ENCODE peak calls at places on chromosomes 12 and 14, in five cellular contexts. J is Daoy; T is CD8-positive, alpha-beta T cell; Q is stimulated activated CD4-positive, alpha-beta T cell treated with anti-CD3 and anti-CD28 coated beads, Interleukin-15, amount 100 ng/mL, for 1 hour; E is HuH-7. H is an unnamed sample.

GRCh38 chr12:69712826-69713225 is 13.7 kb upstream of the BEST3 start:
- DNase-seq in E (no peak), Q (no peak), J (no peak), T (no peak), H (no peak)

GRCh38 chr12:57765003-57765697 is 1.7 kb downstream of the CYP27B1 start:
- DNase-seq in E (peak), J (peak), T (no peak), Q (no peak), H (peak)

GRCh38 chr12:71456316-71456715 is 16.7 kb downstream of the LGR5 start:
- DNase-seq in J (no peak), T (no peak), Q (no peak), E (no peak), H (no peak)

GRCh38 chr14:90425480-90425879 is 28.7 kb downstream of the CALM1 start:
- DNase-seq in E (no peak), T (no peak), Q (no peak), J (no peak), H (no peak)

GRCh38 chr12:124715121-124715990 is 147.9 kb upstream of the NCOR2 start:
- DNase-seq in T (no peak), Q (no peak), E (no peak), J (peak), H (peak)

GRCh38 chr12:48442191-48442828 is 30.0 kb upstream of the ANP32D start:
- DNase-seq in T (no peak), Q (no peak), E (peak), J (no peak), H (no peak)

GRCh38 chr14:72451081-72451972 is 442.6 kb downstream of the DPF3 start:
- DNase-seq in J (peak), E (no peak), Q (no peak), T (peak), H (no peak)

GRCh38 chr12:40152783-40153383 is 47.0 kb upstream of the SLC2A13 start:
- DNase-seq in J (peak), Q (peak), T (peak), E (peak), H (peak)

GRCh38 chr12:49534806-49535278 is 4.0 kb upstream of the KCNH3 start:
- DNase-seq in Q (no peak), J (no peak), E (no peak), T (no peak), H (no peak)

GRCh38 chr12:116146386-116146785 is 131.1 kb downstream of the MED13L start:
- DNase-seq in E (no peak), T (no peak), Q (no peak), J (no peak), H (no peak)

GRCh38 chr14:20606902-20607242 is 15.7 kb upstream of the RNASE12 start:
- DNase-seq in J (no peak), E (no peak), T (no peak), Q (no peak), H (no peak)

GRCh38 chr12:117749431-117749830 is 219.4 kb downstream of the KSR2 start:
- DNase-seq in T (no peak), J (no peak), E (no peak), Q (no peak), H (no peak)

GRCh38 chr14:54796961-54797360 is 105.7 kb downstream of the GCH1 start:
- DNase-seq in J (peak), T (no peak), Q (no peak), E (no peak), H (no peak)

GRCh38 chr12:11896530-11896929 is 174.2 kb upstream of the BCL2L14 start:
- DNase-seq in J (no peak), T (no peak), Q (no peak), E (no peak), H (no peak)

GRCh38 chr12:51855586-51856428 is 7.3 kb upstream of the FIGNL2 start:
- DNase-seq in J (peak), E (peak), T (no peak), Q (no peak), H (no peak)

GRCh38 chr14:49405291-49405690 is 180.9 kb downstream of the RPS29 start:
- DNase-seq in E (no peak), J (no peak), T (no peak), Q (no peak), H (no peak)

GRCh38 chr14:22177870-22178269 is 411.2 kb downstream of the DAD1 start:
- DNase-seq in E (no peak), J (peak), Q (no peak), T (no peak), H (no peak)

GRCh38 chr12:63905523-63905922 is 61.0 kb downstream of the SRGAP1 start:
- DNase-seq in J (no peak), T (no peak), E (no peak), Q (no peak), H (no peak)

GRCh38 chr12:105343836-105344235 is 13.3 kb downstream of the C12orf75 start:
- DNase-seq in Q (no peak), J (no peak), E (no peak), T (no peak), H (no peak)

GRCh38 chr14:68359862-68360552 is 432.9 kb downstream of the ZFP36L1 start:
- DNase-seq in J (peak), E (peak), Q (no peak), T (no peak), H (peak)

GRCh38 chr14:104919993-104920315 is 4.7 kb upstream of the PLD4 start:
- DNase-seq in J (no peak), Q (no peak), T (no peak), E (no peak), H (no peak)

GRCh38 chr14:101117543-101117942 is 214.0 kb upstream of the RTL1 start:
- DNase-seq in J (no peak), E (no peak), T (no peak), Q (no peak), H (no peak)

GRCh38 chr12:77161944-77162343 is 96.6 kb upstream of the E2F7 start:
- DNase-seq in J (no peak), T (no peak), E (no peak), Q (no peak), H (no peak)

GRCh38 chr12:95731519-95731958 is 59.0 kb downstream of the NTN4 start:
- DNase-seq in J (no peak), Q (no peak), T (no peak), E (no peak), H (no peak)

GRCh38 chr12:108277613-108278012 is 61.5 kb downstream of the CMKLR1 start:
- DNase-seq in Q (no peak), T (no peak), E (no peak), J (no peak), H (no peak)

GRCh38 chr12:93376436-93377251 is 1.1 kb upstream of the NUDT4 start:
- DNase-seq in Q (no peak), T (no peak), E (peak), J (no peak), H (peak)

GRCh38 chr14:20477211-20477876 is 8.1 kb downstream of the PNP start:
- DNase-seq in T (peak), Q (no peak), J (peak), E (no peak), H (no peak)